ENCODE peak calls at places on chromosomes 12 and 14, in ten cellular contexts. W, V, A, F, O, M, H, Q, U and J are unnamed samples.

GRCh38 chr12:58919271-58920101 is 818 bp downstream of the LRIG3 start:
- DNase-seq in W (peak; percentile 75), V (peak; percentile 53), A (no peak), F (peak; percentile 38), O (no peak), M (peak; percentile 49), H (peak; percentile 70), Q (no peak), U (no peak), J (no peak)

GRCh38 chr12:115755752-115756140 is 521.7 kb downstream of the MED13L start:
- DNase-seq in W (no peak), V (no peak), A (no peak), F (no peak), O (no peak), M (no peak), H (no peak), Q (no peak), U (no peak), J (no peak)

GRCh38 chr14:54652188-54652889 is 85.4 kb downstream of the SAMD4A start:
- DNase-seq in W (peak; percentile 93), V (peak; percentile 62), A (peak; percentile 89), F (peak; percentile 97), O (peak; percentile 83), M (peak; percentile 89), H (peak; percentile 99), Q (no peak), U (no peak), J (peak; percentile 73)

GRCh38 chr12:38508246-38508645 is 191.7 kb downstream of the ALG10B start:
- DNase-seq in W (no peak), V (no peak), A (no peak), F (no peak), O (no peak), M (no peak), H (no peak), Q (no peak), U (no peak), J (no peak)

GRCh38 chr14:64038857-64039542 is 186.2 kb downstream of the SYNE2 start:
- DNase-seq in W (no peak), V (no peak), A (no peak), F (no peak), O (no peak), M (no peak), H (peak; percentile 75), Q (no peak), U (no peak), J (no peak)

GRCh38 chr12:125856899-125857298 is 791.7 kb downstream of the AACS start:
- DNase-seq in W (no peak), V (no peak), A (no peak), F (peak; percentile 21), O (no peak), M (no peak), H (no peak), Q (no peak), U (no peak), J (no peak)

GRCh38 chr12:31772685-31773222 is 43.9 kb upstream of the AMN1 start:
- DNase-seq in W (no peak), V (no peak), A (no peak), F (peak; percentile 51), O (no peak), M (no peak), H (no peak), Q (no peak), U (no peak), J (no peak)

GRCh38 chr12:31835276-31835882 is 106.6 kb upstream of the AMN1 start:
- DNase-seq in W (no peak), V (no peak), A (no peak), F (no peak), O (no peak), M (no peak), H (no peak), Q (no peak), U (no peak), J (no peak)

GRCh38 chr14:86055512-86055911 is 525.6 kb downstream of the FLRT2 start:
- DNase-seq in W (no peak), V (no peak), A (no peak), F (peak; percentile 35), O (no peak), M (no peak), H (no peak), Q (peak; percentile 8), U (no peak), J (no peak)

GRCh38 chr12:6089041-6089823 is 35.2 kb downstream of the VWF start:
- DNase-seq in W (peak; percentile 23), V (no peak), A (no peak), F (peak; percentile 53), O (no peak), M (no peak), H (peak; percentile 84), Q (no peak), U (no peak), J (no peak)

GRCh38 chr14:72024043-72024407 is 91.8 kb downstream of the RGS6 start:
- DNase-seq in W (no peak), V (peak; percentile 17), A (peak; percentile 19), F (peak; percentile 83), O (no peak), M (no peak), H (peak; percentile 35), Q (peak; percentile 14), U (no peak), J (no peak)

GRCh38 chr12:72346331-72346944 is 74.3 kb downstream of the TRHDE start:
- DNase-seq in W (no peak), V (peak; percentile 73), A (peak; percentile 19), F (peak; percentile 95), O (peak; percentile 39), M (peak; percentile 21), H (peak; percentile 69), Q (no peak), U (no peak), J (no peak)

GRCh38 chr14:64841121-64841611 is 38.5 kb downstream of the SPTB start:
- DNase-seq in W (no peak), V (no peak), A (no peak), F (peak; percentile 79), O (no peak), M (no peak), H (peak; percentile 58), Q (no peak), U (no peak), J (no peak)

GRCh38 chr12:47223848-47224213 is 144.1 kb upstream of the AMIGO2 start:
- DNase-seq in W (no peak), V (peak; percentile 73), A (no peak), F (no peak), O (peak; percentile 73), M (peak; percentile 42), H (no peak), Q (no peak), U (no peak), J (no peak)
- H3K4me1 ChIP-seq in W (no peaks in the 10 kb centered on the region), V (peaks cover 26% of the 10 kb centered on the region), A (no peaks in the 10 kb centered on the region), F (peaks cover 51% of the 10 kb centered on the region), O (peaks cover 11% of the 10 kb centered on the region), M (no peaks in the 10 kb centered on the region), H (peaks cover 6% of the 10 kb centered on the region), Q (peaks cover 98% of the 10 kb centered on the region), U (peaks cover 30% of the 10 kb centered on the region), J (peaks cover 5% of the 10 kb centered on the region)

GRCh38 chr12:46386360-46386867 is 13.8 kb upstream of the SLC38A2 start:
- DNase-seq in W (no peak), V (no peak), A (no peak), F (no peak), O (no peak), M (no peak), H (peak; percentile 95), Q (no peak), U (no peak), J (no peak)
- H3K4me3 ChIP-seq in W (peak overlapping the region; percentile 21), V (no peak overlapping the region), A (peak overlapping the region; percentile 32), F (peak overlapping the region; percentile 72), O (peak overlapping the region; percentile 13), M (no peak overlapping the region), H (peak overlapping the region; percentile 44), Q (no peak overlapping the region), U (no peak overlapping the region), J (peak overlapping the region; percentile 47)

GRCh38 chr12:54587315-54587821 is 1.1 kb downstream of the PPP1R1A start:
- DNase-seq in W (peak; percentile 85), V (no peak), A (peak; percentile 36), F (no peak), O (peak; percentile 56), M (peak; percentile 44), H (peak; percentile 9), Q (no peak), U (no peak), J (peak; percentile 19)
- H3K4me1 ChIP-seq in W (no peaks in the 10 kb centered on the region), V (peaks cover 9% of the 10 kb centered on the region), A (peaks cover 7% of the 10 kb centered on the region), F (peaks cover 38% of the 10 kb centered on the region), O (no peaks in the 10 kb centered on the region), M (no peaks in the 10 kb centered on the region), H (no peaks in the 10 kb centered on the region), Q (peaks cover 6% of the 10 kb centered on the region), U (peaks cover 5% of the 10 kb centered on the region), J (peaks cover 4% of the 10 kb centered on the region)

GRCh38 chr14:51291016-51291415 is 51.0 kb downstream of the TMX1 start:
- DNase-seq in W (no peak), V (no peak), A (no peak), F (no peak), O (no peak), M (no peak), H (no peak), Q (no peak), U (no peak), J (no peak)
- H3K4me3 ChIP-seq in W (no peak overlapping the region), V (no peak overlapping the region), A (no peak overlapping the region), F (no peak overlapping the region), O (no peak overlapping the region), M (no peak overlapping the region), H (no peak overlapping the region), Q (no peak overlapping the region), U (no peak overlapping the region), J (no peak overlapping the region)

GRCh38 chr14:105486974-105487448 is 325 bp downstream of the CRIP1 start:
- DNase-seq in W (peak; percentile 95), V (no peak), A (peak; percentile 89), F (peak; percentile 62), O (no peak), M (peak; percentile 73), H (no peak), Q (peak; percentile 59), U (peak; percentile 52), J (peak; percentile 89)

GRCh38 chr14:105488781-105489606 is 2.1 kb upstream of the TEDC1 start:
- DNase-seq in W (no peak), V (peak; percentile 29), A (no peak), F (no peak), O (no peak), M (peak; percentile 39), H (no peak), Q (no peak), U (no peak), J (no peak)

GRCh38 chr14:105486333-105486973 is at the start of gene CRIP1:
- DNase-seq in W (no peak), V (peak; percentile 28), A (peak; percentile 47), F (no peak), O (no peak), M (no peak), H (no peak), Q (no peak), U (no peak), J (no peak)

GRCh38 chr14:105487986-105488777 is 1.5 kb downstream of the CRIP1 start:
- DNase-seq in W (no peak), V (peak; percentile 44), A (peak; percentile 26), F (no peak), O (no peak), M (no peak), H (no peak), Q (peak; percentile 43), U (no peak), J (no peak)

DNA sequence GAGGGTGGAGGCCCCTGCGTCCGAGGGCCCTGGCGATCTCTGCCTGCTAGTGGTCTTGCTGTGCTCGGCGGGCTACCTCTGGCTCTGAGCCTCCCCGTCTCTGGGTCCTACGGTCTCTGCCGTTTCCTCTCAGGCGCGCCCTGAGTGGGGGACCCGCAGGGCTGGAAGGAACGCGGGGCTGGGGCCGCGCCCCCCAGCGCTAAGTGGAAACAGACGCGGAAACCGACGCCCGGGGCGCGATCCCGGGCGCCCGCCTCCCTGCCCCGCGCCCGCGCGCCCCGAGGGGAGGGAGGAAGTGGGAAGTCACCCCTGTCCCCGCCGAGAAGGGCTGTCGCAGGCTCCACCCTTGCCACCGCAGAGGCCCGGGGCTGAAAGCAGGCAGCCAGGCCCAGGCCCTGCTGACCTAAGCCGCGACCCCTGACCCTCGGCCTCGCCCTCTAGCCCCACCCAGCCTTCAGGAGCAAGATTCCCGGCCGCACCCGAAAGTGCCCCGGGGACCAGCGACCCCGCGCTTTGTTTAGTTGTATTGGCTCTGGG is 831 bp downstream of the CRIP1 start:
- DNase-seq in W (peak; percentile 81), V (peak; percentile 38), A (peak; percentile 68), F (no peak), O (no peak), M (peak; percentile 47), H (no peak), Q (peak; percentile 84), U (peak; percentile 65), J (no peak)
- H3K4me1 ChIP-seq in W (peaks cover 16% of the 10 kb centered on the region), V (peaks cover 35% of the 10 kb centered on the region), A (peaks cover 63% of the 10 kb centered on the region), F (peaks cover 4% of the 10 kb centered on the region), O (peaks cover 5% of the 10 kb centered on the region), M (no peaks in the 10 kb centered on the region), H (peaks cover 13% of the 10 kb centered on the region), Q (peaks cover 65% of the 10 kb centered on the region), U (peaks cover 70% of the 10 kb centered on the region), J (peaks cover 64% of the 10 kb centered on the region)